ENCODE peak calls at places on chromosomes 3 and 15, in six cellular contexts. K, T, I, E, P and C are unnamed samples. For H3K4me1, the result is how much of the 10 kb centered on the place peaks cover.

GRCh38 chr3:72271215-72271614 is 486.3 kb upstream of the PROK2 start:
- DNase-seq in K (no peak), T (no peak), I (no peak), E (no peak), P (no peak), C (no peak)

GRCh38 chr3:63642488-63642887 is 10.0 kb upstream of the SNTN start:
- DNase-seq in K (no peak), T (no peak), I (no peak), E (no peak), P (no peak), C (no peak)

GRCh38 chr15:60966316-60966715 is 262.8 kb downstream of the RORA start:
- DNase-seq in K (no peak), T (peak), I (no peak), E (no peak), P (no peak), C (no peak)

GRCh38 chr3:64563776-64564175 is 124.0 kb downstream of the ADAMTS9 start:
- DNase-seq in K (no peak), T (no peak), I (no peak), E (no peak), P (no peak), C (no peak)

GRCh38 chr15:93088981-93089854 is at the start of gene RGMA:
- DNase-seq in K (no peak), T (no peak), I (peak), E (no peak), P (no peak), C (peak)

GRCh38 chr3:72301779-72302178 is 516.8 kb upstream of the PROK2 start:
- DNase-seq in K (no peak), T (no peak), I (no peak), E (no peak), P (no peak), C (no peak)

GRCh38 chr15:77420610-77421369 is at the start of gene HMG20A:
- DNase-seq in K (peak), T (peak), I (peak), E (no peak), P (no peak), C (peak)

GRCh38 chr15:70535071-70535954 is 228.0 kb downstream of the UACA start:
- DNase-seq in K (no peak), T (no peak), I (no peak), E (no peak), P (no peak), C (no peak)

GRCh38 chr15:94263341-94264273 is 32.2 kb downstream of the MCTP2 start:
- DNase-seq in K (peak), T (peak), I (no peak), E (no peak), P (no peak), C (no peak)

GRCh38 chr3:160801386-160802118 is 45.5 kb downstream of the PPM1L start:
- DNase-seq in K (peak), T (peak), I (no peak), E (no peak), P (no peak), C (no peak)

GRCh38 chr15:43877371-43877770 is 50.6 kb downstream of the WDR76 start:
- DNase-seq in K (no peak), T (no peak), I (no peak), E (no peak), P (no peak), C (no peak)

GRCh38 chr3:101200461-101200860 is 119.9 kb downstream of the IMPG2 start:
- DNase-seq in K (no peak), T (no peak), I (no peak), E (no peak), P (no peak), C (no peak)

GRCh38 chr15:70947369-70948335 is 55.0 kb downstream of the LRRC49 start:
- DNase-seq in K (no peak), T (no peak), I (no peak), E (no peak), P (no peak), C (no peak)

GRCh38 chr3:47000198-47000815 is 20.8 kb downstream of the NBEAL2 start:
- DNase-seq in K (peak), T (peak), I (no peak), E (no peak), P (no peak), C (no peak)

GRCh38 chr3:122859021-122859805 is 64.3 kb downstream of the SLC49A4 start:
- DNase-seq in K (no peak), T (no peak), I (no peak), E (no peak), P (peak), C (no peak)

GRCh38 chr3:184580376-184580775 is 18.8 kb downstream of the EPHB3 start:
- DNase-seq in K (no peak), T (no peak), I (no peak), E (no peak), P (no peak), C (no peak)

GRCh38 chr3:157522646-157523045 is 19.4 kb upstream of the VEPH1 start:
- DNase-seq in K (no peak), T (no peak), I (no peak), E (no peak), P (no peak), C (no peak)

GRCh38 chr15:41801850-41802455 is 25.9 kb upstream of the JMJD7 start:
- DNase-seq in K (no peak), T (peak), I (no peak), E (no peak), P (peak), C (no peak)

GRCh38 chr3:56107157-56107556 is 361.1 kb downstream of the ERC2 start:
- DNase-seq in K (peak), T (no peak), I (no peak), E (no peak), P (no peak), C (no peak)

GRCh38 chr15:52802110-52802509 is 12.0 kb upstream of the ONECUT1 start:
- DNase-seq in K (no peak), T (no peak), I (no peak), E (no peak), P (no peak), C (no peak)

GRCh38 chr3:128145279-128145678 is 8.0 kb upstream of the EEFSEC start:
- DNase-seq in K (no peak), T (no peak), I (no peak), E (no peak), P (no peak), C (no peak)

GRCh38 chr3:156674911-156675743 is 737 bp downstream of the TIPARP start:
- DNase-seq in K (peak), T (peak), I (peak), E (no peak), P (peak), C (peak)

GRCh38 chr15:75347222-75348033 is 589 bp downstream of the NEIL1 start:
- DNase-seq in K (peak), T (no peak), I (peak), E (no peak), P (no peak), C (no peak)

GRCh38 chr3:127759826-127760225 is 62.5 kb downstream of the MGLL start:
- DNase-seq in K (no peak), T (no peak), I (no peak), E (no peak), P (no peak), C (no peak)

GRCh38 chr3:25103391-25103790 is 324.7 kb upstream of the RARB start:
- DNase-seq in K (no peak), T (no peak), I (no peak), E (no peak), P (no peak), C (no peak)

GRCh38 chr15:82178061-82178460 is 84.5 kb downstream of the EFL1 start:
- DNase-seq in K (peak), T (peak), I (no peak), E (no peak), P (peak), C (no peak)

GRCh38 chr3:126156468-126156867 is 23.9 kb downstream of the ALDH1L1 start:
- DNase-seq in K (no peak), T (no peak), I (no peak), E (no peak), P (no peak), C (no peak)

GRCh38 chr3:150607267-150608065 is 4.3 kb downstream of the SELENOT start:
- DNase-seq in K (peak), T (no peak), I (no peak), E (no peak), P (no peak), C (peak)

GRCh38 chr3:150603888-150604319 is 783 bp downstream of the SELENOT start:
- DNase-seq in K (no peak), T (no peak), I (no peak), E (no peak), P (peak), C (peak)

GRCh38 chr3:150603090-150603887 is at the start of gene SELENOT:
- DNase-seq in K (peak), T (peak), I (peak), E (peak), P (peak), C (peak)

GRCh38 chr3:150602426-150603089 is 563 bp upstream of the SELENOT start:
- DNase-seq in K (no peak), T (no peak), I (no peak), E (no peak), P (no peak), C (no peak)

DNA sequence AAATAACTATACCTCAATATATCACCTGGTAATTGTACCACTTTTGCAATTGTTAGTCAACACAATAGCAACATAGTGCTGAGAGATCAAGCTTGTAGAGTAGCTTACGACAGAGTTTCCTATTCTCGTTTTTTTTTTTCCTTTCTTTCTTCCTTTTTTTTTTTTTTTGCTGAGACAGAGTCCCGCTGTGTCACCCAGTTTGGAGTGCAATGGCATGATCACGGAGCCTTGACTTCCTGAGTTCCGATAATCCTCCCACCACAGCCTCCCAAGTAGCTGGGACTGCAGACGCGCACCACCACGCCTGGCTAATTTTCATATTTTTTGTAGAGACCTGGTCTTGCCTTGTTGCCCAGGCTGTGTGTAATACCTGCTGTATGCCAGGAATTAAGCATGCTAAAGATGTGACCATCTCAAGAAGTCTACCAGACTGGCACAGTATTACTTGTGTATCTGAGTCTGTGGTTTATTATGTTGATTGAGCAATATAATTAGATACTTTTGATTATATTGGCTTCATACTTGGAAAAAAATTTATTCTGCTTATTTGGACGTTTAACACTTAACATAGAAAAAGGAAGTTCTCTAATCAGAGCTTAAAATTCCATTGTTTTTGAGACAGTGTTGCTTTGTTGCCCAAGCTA is 3.0 kb downstream of the SELENOT start:
- DNase-seq in K (no peak), T (no peak), I (no peak), E (no peak), P (no peak), C (no peak)
- H4K91ac ChIP-seq in K (no peak), T (no peak), I (no peak), E (no peak), P (peak), C (no peak)

GRCh38 chr3:196655496-196655895 is 16.0 kb downstream of the NRROS start:
- DNase-seq in K (no peak), T (no peak), I (no peak), E (no peak), P (no peak), C (no peak)
- H3K4me1 ChIP-seq in K (under half), T (under half), I (under half), E (under half), P (under half), C (under half)

GRCh38 chr3:6985848-6986247 is 124.9 kb downstream of the GRM7 start:
- DNase-seq in K (no peak), T (no peak), I (no peak), E (no peak), P (no peak), C (no peak)

GRCh38 chr3:6994081-6994668 is 133.3 kb downstream of the GRM7 start:
- DNase-seq in K (peak), T (no peak), I (no peak), E (no peak), P (no peak), C (no peak)

DNA sequence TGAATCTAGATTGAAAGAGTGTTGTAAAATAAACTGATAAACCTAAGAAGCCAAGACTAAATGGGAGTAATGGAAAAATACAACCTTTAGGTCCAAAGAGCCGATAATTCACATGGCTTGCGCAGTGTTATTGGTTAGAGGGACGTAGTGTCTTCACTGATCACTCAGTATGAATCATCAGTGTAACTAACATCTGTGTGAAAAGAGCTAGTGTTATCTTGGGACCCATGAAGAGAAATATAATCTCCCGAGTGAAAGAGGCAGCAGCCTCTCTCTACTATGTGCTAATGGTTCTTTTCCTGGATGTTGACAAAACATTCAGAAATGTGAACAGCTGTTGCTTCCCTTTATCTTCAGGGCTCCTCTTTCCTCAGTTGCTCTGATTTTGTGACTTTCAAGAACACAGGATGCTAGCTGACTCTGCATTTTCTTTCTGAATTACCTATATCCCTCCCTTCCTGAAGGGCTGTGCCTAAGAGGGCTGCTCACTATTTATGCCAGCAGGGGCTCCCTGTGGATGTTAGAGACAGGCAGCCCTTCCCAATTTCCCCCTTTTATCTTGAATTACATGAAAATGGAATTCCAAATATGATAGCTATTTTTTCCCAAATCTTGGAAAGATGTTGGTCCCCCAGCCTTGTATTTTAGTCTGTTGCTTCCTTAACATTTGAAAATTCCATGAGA is 128.8 kb downstream of the GRM7 start:
- DNase-seq in K (no peak), T (no peak), I (no peak), E (no peak), P (no peak), C (no peak)
- H4K91ac ChIP-seq in K (no peak), T (no peak), I (no peak), E (no peak), P (no peak), C (no peak)

GRCh38 chr3:7766530-7766929 is 735.1 kb upstream of the LMCD1 start:
- DNase-seq in K (no peak), T (no peak), I (no peak), E (no peak), P (no peak), C (no peak)
- H3K4me1 ChIP-seq in K (under half), T (under half), I (under half), E (under half), P (under half), C (under half)

GRCh38 chr3:51403675-51404074 is 12.6 kb downstream of the RBM15B start:
- DNase-seq in K (no peak), T (no peak), I (no peak), E (no peak), P (no peak), C (no peak)
- H4K91ac ChIP-seq in K (no peak), T (no peak), I (no peak), E (no peak), P (no peak), C (no peak)

GRCh38 chr3:52233108-52233591 is 5.8 kb downstream of the TWF2 start:
- DNase-seq in K (no peak), T (no peak), I (no peak), E (no peak), P (no peak), C (no peak)
- H3K4me1 ChIP-seq in K (under half), T (under half), I (under half), E (under half), P (under half), C (under half)

DNA sequence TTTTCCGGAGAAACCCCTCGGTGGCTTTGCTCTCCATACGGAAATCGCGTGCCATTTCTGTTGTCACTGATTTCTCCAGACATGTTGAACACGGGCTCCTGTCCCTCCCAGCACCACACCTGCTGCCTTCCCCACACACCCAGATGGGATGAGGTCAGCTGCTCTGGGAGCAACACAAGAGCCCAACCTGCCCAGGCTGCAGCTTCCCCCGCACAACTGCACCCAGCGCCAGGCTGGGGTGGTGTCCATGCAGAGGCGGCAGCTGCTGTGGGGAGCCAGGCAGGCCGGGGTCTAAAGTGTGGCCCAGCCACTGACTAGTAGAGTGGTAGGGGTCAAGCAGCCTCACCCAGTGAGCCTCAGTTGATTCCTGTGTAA is 92.1 kb upstream of the ALDH1A3 start:
- DNase-seq in K (no peak), T (no peak), I (no peak), E (no peak), P (no peak), C (no peak)
- H4K91ac ChIP-seq in K (no peak), T (no peak), I (no peak), E (no peak), P (no peak), C (no peak)